ENCODE peak calls at places on chromosomes 13 and 19, in eight cellular contexts. K is left ventricle myocardium inferior, O is suprapubic skin, B is choroid plexus epithelial cell, F is AG10803, D is Caco-2, I is BE2C, T is AG09309. H is an unnamed sample.

GRCh38 chr13:111516712-111517640 is 196.5 kb downstream of the TEX29 start:
- DNase-seq in D (peak; percentile 20), T (no peak), I (no peak), O (no peak), F (no peak), B (no peak), K (no peak), H (no peak)

GRCh38 chr19:1069009-1069779 is 2.2 kb downstream of the ARHGAP45 start:
- DNase-seq in B (no peak), I (no peak), K (peak; percentile 71), T (no peak), D (no peak), F (no peak), O (no peak), H (peak; percentile 82)

GRCh38 chr19:8050274-8051096 is 2.1 kb upstream of the CCL25 start:
- DNase-seq in T (no peak), K (peak; percentile 83), B (peak; percentile 74), F (peak; percentile 18), I (peak; percentile 96), O (peak; percentile 91), D (peak; percentile 92), H (peak; percentile 82)

GRCh38 chr19:6455924-6456323 is 3.7 kb downstream of the SLC25A23 start:
- DNase-seq in D (no peak), F (no peak), I (no peak), O (no peak), K (no peak), T (no peak), B (no peak), H (no peak)

GRCh38 chr13:62920181-62920580 is 1504.5 kb upstream of the PCDH20 start:
- DNase-seq in F (peak; percentile 4), D (no peak), O (no peak), B (no peak), T (no peak), K (no peak), I (no peak), H (no peak)

GRCh38 chr19:18883530-18884304 is 12.2 kb downstream of the CERS1 start:
- DNase-seq in I (no peak), T (no peak), O (no peak), K (no peak), B (no peak), D (no peak), F (no peak), H (peak; percentile 62)

GRCh38 chr19:27901078-27901477 is 1311.9 kb downstream of the UQCRFS1 start:
- DNase-seq in O (no peak), K (no peak), I (no peak), D (no peak), T (no peak), F (no peak), B (no peak), H (no peak)

GRCh38 chr13:74966814-74967213 is 515.2 kb downstream of the TBC1D4 start:
- DNase-seq in O (no peak), I (peak; percentile 49), B (peak; percentile 69), K (no peak), D (no peak), F (peak; percentile 40), T (no peak), H (no peak)

GRCh38 chr13:29707876-29708543 is 112.5 kb upstream of the SLC7A1 start:
- DNase-seq in D (peak; percentile 69), K (no peak), O (no peak), F (peak; percentile 62), B (peak; percentile 72), I (peak; percentile 82), T (peak; percentile 10), H (peak; percentile 48)

GRCh38 chr13:112965103-112965502 is 3.9 kb upstream of the MCF2L start:
- DNase-seq in I (no peak), B (no peak), F (no peak), K (no peak), O (peak; percentile 75), D (peak; percentile 32), T (no peak), H (peak; percentile 8)

GRCh38 chr19:7905298-7905697 is 1.6 kb downstream of the MAP2K7 start:
- DNase-seq in D (no peak), T (no peak), B (no peak), O (no peak), F (no peak), I (no peak), K (no peak), H (peak; percentile 7)

GRCh38 chr13:54536112-54536511 is 1507.5 kb downstream of the OLFM4 start:
- DNase-seq in D (no peak), T (no peak), K (no peak), O (no peak), F (no peak), I (no peak), B (no peak), H (no peak)

GRCh38 chr19:18603255-18603957 is 3.2 kb downstream of the CRLF1 start:
- DNase-seq in I (peak; percentile 48), T (no peak), F (peak; percentile 21), D (no peak), K (no peak), B (peak; percentile 31), O (no peak), H (no peak)

GRCh38 chr13:75621147-75621546 is 15.0 kb upstream of the LMO7 start:
- DNase-seq in T (peak; percentile 71), D (no peak), O (no peak), I (no peak), F (peak; percentile 91), B (peak; percentile 72), K (no peak), H (no peak)

DNA sequence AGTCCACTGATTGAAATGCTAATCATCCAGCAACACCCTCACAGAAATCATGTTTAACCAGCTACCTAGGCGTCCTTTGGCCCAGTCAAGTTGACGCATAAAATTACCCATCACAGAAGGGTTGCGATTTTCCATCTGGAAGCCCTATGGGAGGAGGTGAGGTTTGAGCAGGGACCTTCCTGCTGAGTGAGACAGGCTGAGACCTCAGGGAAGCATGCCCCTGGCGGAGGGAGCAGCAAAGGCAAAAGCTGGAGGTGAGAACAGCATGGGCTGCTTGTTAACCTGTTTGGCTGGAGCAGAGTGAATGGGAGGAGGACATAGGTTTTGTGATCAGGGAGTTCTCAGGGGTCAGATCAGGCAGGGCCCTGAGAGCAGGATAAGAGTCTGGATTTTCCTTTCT is 7.3 kb downstream of the TTC9B start:
- DNase-seq in I (no peak), B (no peak), K (no peak), F (no peak), D (no peak), T (no peak), O (no peak), H (no peak)
- TF ChIP-seq CTCF in I (no peak), B (peak; percentile 7), K (no peak), F (no peak), D (no peak), T (no peak), O (no peak), H (no peak)

DNA sequence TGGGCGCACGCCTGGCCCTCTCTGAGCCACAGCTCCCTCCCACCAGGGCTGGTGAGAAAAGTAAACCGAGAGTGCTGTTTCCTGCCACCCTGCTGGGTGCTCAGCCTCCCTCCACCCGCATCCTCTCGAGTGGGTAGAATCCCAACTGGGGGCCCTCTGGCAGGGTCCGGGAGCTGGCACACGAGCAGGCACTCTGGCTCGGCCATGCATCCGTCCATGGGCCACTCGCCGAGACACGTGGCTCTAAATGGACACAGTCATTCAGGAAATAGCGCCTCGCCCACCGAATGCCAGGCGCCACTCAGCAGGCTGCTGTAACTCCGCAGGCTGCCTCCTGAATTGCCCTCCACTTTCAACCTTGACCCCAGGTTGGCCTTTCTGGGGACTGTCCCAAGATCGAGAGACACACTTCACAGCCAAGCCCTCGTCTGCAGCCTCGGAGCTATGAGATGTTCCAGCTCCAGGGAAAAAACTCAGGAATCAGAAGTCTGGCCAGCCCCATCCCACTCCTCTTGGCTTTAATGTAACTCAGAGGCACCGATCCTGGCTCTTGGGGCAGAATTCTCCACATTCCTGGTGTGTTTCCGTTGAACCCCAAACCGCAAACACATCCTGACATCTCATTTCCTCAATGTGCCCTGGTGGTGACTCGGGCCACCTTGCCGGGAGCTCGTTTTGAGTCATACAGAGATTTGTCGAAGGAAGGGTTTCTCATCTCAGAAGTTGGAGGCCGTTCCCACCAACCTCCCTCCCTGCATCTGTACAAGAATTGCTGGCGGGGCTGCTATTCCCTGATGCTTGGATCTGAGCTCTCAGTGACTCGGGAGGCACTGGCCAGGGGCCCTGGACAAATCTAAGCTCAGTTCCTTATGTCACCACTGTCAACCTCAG is 14.1 kb downstream of the KLF2 start:
- DNase-seq in O (no peak), F (peak; percentile 95), K (no peak), I (no peak), T (peak; percentile 69), D (no peak), B (peak; percentile 78), H (peak; percentile 40)
- H3K4me3 ChIP-seq in O (no peak overlapping the region), F (no peak overlapping the region), K (no peak overlapping the region), I (no peak overlapping the region), T (no peak overlapping the region), D (no peak overlapping the region), B (no peak overlapping the region), H (no peak overlapping the region)

DNA sequence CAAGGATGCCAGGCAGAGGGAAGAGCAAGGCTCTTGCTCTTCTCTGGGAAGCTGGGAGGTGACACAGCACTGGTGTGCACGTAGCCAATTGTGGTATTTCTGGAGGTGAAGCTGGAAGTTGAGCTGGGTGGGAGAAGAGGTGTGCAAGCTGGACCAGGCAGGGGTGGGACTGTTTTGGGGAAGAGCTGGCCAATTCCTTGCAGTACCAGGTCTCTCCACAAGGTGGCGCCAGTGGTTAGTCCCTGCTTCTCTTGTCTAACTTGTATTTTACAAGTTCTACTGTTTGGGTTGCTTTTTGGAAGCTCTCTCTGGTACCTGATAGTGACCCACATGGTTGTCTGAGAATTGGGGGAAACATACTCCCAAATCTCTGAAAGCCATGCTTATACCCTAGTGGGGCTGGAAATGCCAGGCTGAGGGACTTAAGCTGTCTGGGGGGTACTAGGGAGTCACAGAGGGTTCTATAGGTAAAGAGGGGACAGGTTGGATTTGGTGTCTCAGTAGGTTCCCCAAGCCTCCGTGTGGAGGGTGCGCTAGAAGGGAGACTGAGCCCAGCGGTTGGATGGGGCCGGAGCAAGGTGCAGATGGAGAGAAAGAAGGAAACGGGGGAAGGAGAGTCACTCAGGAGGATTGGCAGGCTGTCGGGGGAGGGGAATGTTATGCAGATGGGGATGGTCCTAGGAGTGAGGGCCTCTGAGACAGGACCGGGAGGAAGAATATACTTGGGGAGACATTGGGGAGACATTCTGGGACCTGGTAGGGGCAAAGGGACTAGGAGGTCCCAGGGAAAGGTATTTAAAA is 3.0 kb downstream of the HPN start:
- DNase-seq in O (no peak), D (no peak), K (peak; percentile 63), F (peak; percentile 45), I (peak; percentile 50), B (peak; percentile 56), T (no peak), H (peak; percentile 62)
- TF ChIP-seq CTCF in O (peak; percentile 75), D (peak; percentile 99), K (peak; percentile 97), F (peak; percentile 98), I (peak; percentile 98), B (peak; percentile 97), T (peak; percentile 96), H (peak; percentile 93)

DNA sequence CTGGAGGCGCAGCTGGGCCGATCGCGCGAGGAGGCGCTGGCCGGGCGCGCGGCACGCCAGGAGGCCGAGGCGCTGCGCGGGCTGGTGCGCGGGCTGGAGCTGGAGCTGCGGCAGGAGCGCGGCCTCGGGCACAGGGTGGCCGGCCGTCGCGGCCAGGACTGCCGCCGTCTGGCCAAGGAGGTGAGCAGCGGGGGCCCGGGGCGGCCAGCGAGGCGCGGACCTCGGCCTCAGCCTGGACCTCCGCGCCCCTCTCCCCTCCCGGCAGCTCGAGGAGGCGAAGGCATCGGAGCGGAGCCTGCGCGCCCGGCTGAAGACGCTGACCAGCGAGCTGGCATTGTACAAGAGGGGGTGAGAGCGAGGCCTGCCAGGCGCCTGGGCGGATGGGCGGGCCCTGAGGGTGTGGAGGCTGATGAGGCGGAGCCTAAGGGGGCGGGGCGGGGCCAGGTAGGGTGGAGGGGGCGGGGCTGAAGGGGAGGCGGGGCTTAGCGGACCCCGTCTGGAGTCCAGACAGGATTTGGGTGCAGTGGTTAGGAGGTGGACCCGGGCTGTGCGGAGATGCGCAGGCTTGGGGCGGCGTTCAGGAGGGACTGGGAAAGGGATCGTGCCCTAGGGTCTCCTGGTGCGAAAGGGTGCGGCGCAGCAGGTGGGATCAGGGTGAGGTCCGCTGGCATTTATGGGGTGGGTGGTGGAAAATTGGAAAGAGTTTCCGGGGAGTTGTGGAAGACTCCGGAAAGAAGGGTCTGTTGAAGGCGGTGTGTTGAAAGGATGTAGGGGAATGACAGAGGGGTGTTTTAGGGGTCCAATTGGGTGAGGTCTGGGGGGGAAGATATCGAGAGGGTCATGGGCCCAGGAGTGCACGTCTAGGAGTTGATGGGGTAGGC is 7.5 kb downstream of the PGLYRP1 start:
- DNase-seq in K (peak; percentile 45), I (peak; percentile 71), D (peak; percentile 87), B (peak; percentile 18), O (no peak), T (no peak), F (peak; percentile 23), H (peak; percentile 83)
- H3K4me3 ChIP-seq in K (peak overlapping the region; percentile 75), I (peak overlapping the region; percentile 32), D (peak overlapping the region; percentile 57), B (peak overlapping the region; percentile 35), O (peak overlapping the region; percentile 58), T (no peak overlapping the region), F (no peak overlapping the region), H (peak overlapping the region; percentile 10)

H was measured in transverse colon.